ENCODE peak calls at places on chromosomes 6 and 20, in six cellular contexts. One of them, this sample, is unnamed.

GRCh38 chr20:22080985-22081384 is 375.5 kb downstream of the PAX1 start:
- DNase-seq in A549: no peak
- DNase-seq in endothelial cell of umbilical vein: no peak
- DNase-seq in K562: no peak
- DNase-seq in GM12878: no peak
- DNase-seq in HepG2: no peak
- DNase-seq in this sample: no peak

GRCh38 chr6:41288025-41288777 is 1.7 kb upstream of the TREM1 start:
- DNase-seq in HepG2: peak; percentile 47
- DNase-seq in A549: no peak
- DNase-seq in K562: no peak
- DNase-seq in GM12878: no peak
- DNase-seq in endothelial cell of umbilical vein: no peak
- DNase-seq in this sample: peak; percentile 32

GRCh38 chr20:49231461-49231860 is 12.2 kb downstream of the DDX27 start:
- DNase-seq in HepG2: no peak
- DNase-seq in endothelial cell of umbilical vein: no peak
- DNase-seq in GM12878: no peak
- DNase-seq in K562: no peak
- DNase-seq in A549: no peak
- DNase-seq in this sample: no peak

GRCh38 chr20:57654363-57654997 is 34.3 kb upstream of the ZBP1 start:
- DNase-seq in GM12878: no peak
- DNase-seq in HepG2: peak; percentile 42
- DNase-seq in endothelial cell of umbilical vein: peak; percentile 69
- DNase-seq in K562: peak; percentile 86
- DNase-seq in A549: peak; percentile 71
- DNase-seq in this sample: peak; percentile 66

GRCh38 chr6:141212296-141212695 is 920.4 kb upstream of the GJE1 start:
- DNase-seq in HepG2: no peak
- DNase-seq in A549: peak; percentile 3
- DNase-seq in K562: no peak
- DNase-seq in GM12878: no peak
- DNase-seq in endothelial cell of umbilical vein: no peak
- DNase-seq in this sample: no peak

GRCh38 chr6:47414517-47415167 is 62.9 kb upstream of the CD2AP start:
- DNase-seq in endothelial cell of umbilical vein: peak; percentile 75
- DNase-seq in GM12878: peak; percentile 47
- DNase-seq in A549: peak; percentile 63
- DNase-seq in K562: no peak
- DNase-seq in HepG2: peak; percentile 33
- DNase-seq in this sample: peak; percentile 41

GRCh38 chr6:19836799-19837510 is at the start of gene ID4:
- DNase-seq in HepG2: no peak
- DNase-seq in K562: no peak
- DNase-seq in GM12878: no peak
- DNase-seq in A549: peak; percentile 80
- DNase-seq in endothelial cell of umbilical vein: peak; percentile 18
- DNase-seq in this sample: no peak

GRCh38 chr6:10194816-10195639 is 219.8 kb downstream of the TFAP2A start:
- DNase-seq in endothelial cell of umbilical vein: no peak
- DNase-seq in HepG2: no peak
- DNase-seq in A549: no peak
- DNase-seq in K562: no peak
- DNase-seq in GM12878: no peak
- DNase-seq in this sample: peak; percentile 71

GRCh38 chr6:30931959-30932645 is at the start of gene SFTA2:
- DNase-seq in HepG2: no peak
- DNase-seq in GM12878: no peak
- DNase-seq in A549: no peak
- DNase-seq in endothelial cell of umbilical vein: no peak
- DNase-seq in K562: no peak
- DNase-seq in this sample: no peak

GRCh38 chr20:49635171-49635570 is 67.2 kb upstream of the PTGIS start:
- DNase-seq in A549: no peak
- DNase-seq in HepG2: no peak
- DNase-seq in GM12878: no peak
- DNase-seq in endothelial cell of umbilical vein: no peak
- DNase-seq in K562: no peak
- DNase-seq in this sample: no peak

GRCh38 chr20:36573798-36574277 is 441 bp downstream of the TGIF2 start:
- DNase-seq in A549: no peak
- DNase-seq in HepG2: peak; percentile 48
- DNase-seq in GM12878: no peak
- DNase-seq in endothelial cell of umbilical vein: peak; percentile 29
- DNase-seq in K562: peak; percentile 66
- DNase-seq in this sample: peak; percentile 86

GRCh38 chr20:36573103-36573797 is at the start of gene TGIF2:
- DNase-seq in K562: peak; percentile 97
- DNase-seq in endothelial cell of umbilical vein: peak; percentile 84
- DNase-seq in GM12878: peak; percentile 48
- DNase-seq in HepG2: peak; percentile 92
- DNase-seq in A549: peak; percentile 55
- DNase-seq in this sample: peak; percentile 94

GRCh38 chr20:36572701-36573102 is 695 bp upstream of the TGIF2 start:
- DNase-seq in HepG2: peak; percentile 65
- DNase-seq in GM12878: no peak
- DNase-seq in endothelial cell of umbilical vein: no peak
- DNase-seq in A549: peak; percentile 19
- DNase-seq in K562: peak; percentile 39
- DNase-seq in this sample: peak; percentile 77

GRCh38 chr20:36574278-36575065 is 1.1 kb downstream of the TGIF2 start:
- DNase-seq in HepG2: peak; percentile 73
- DNase-seq in GM12878: no peak
- DNase-seq in endothelial cell of umbilical vein: peak; percentile 58
- DNase-seq in A549: peak; percentile 46
- DNase-seq in K562: peak; percentile 76
- DNase-seq in this sample: peak; percentile 82

GRCh38 chr20:36575066-36575743 is 1.8 kb downstream of the TGIF2 start:
- DNase-seq in A549: peak; percentile 35
- DNase-seq in K562: peak; percentile 39
- DNase-seq in GM12878: no peak
- DNase-seq in HepG2: peak; percentile 73
- DNase-seq in endothelial cell of umbilical vein: peak; percentile 72
- DNase-seq in this sample: peak; percentile 66
- TF ChIP-seq MYC in A549: no peak
- TF ChIP-seq MYC in K562: no peak
- TF ChIP-seq MYC in GM12878: no peak
- TF ChIP-seq MYC in HepG2: no peak
- TF ChIP-seq MYC in endothelial cell of umbilical vein: no peak
- TF ChIP-seq MYC in this sample: no peak

DNA sequence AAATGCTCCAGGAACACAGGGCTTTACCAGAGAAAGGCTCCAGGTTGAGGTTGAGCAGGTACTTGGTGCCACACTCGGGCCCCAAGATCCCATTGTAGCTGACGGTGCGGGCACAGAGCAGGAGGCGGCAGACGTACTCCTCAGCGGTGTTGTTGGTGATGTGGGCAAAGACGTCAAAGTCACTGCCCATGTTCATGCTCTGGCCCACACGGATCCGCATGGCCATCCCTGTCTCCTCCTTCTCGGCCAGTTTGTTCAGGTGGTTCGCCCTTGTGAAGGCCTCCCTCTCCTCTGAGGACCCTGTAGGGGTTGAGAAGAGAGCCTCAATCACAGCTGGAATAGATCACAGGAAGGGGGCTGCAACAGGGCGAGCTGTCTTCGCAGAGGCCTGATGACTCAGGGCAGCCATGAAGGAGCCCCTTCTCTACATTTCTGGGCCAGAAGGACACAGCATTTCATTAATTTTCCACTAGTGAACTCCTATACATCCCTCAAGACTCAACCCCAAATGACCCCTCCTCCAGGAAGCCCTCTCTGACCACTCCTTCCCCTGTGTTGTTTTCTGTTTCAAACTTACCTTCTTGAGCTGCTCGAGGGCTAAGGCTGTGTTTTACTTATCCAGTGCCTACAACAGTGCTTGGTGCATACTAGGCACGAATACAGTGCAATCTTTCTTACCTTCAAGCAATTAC is 26.8 kb downstream of the TGM2 start:
- DNase-seq in HepG2: no peak
- DNase-seq in A549: no peak
- DNase-seq in endothelial cell of umbilical vein: no peak
- DNase-seq in K562: no peak
- DNase-seq in GM12878: no peak
- DNase-seq in this sample: no peak
- TF ChIP-seq MYC in HepG2: no peak
- TF ChIP-seq MYC in A549: no peak
- TF ChIP-seq MYC in endothelial cell of umbilical vein: no peak
- TF ChIP-seq MYC in K562: no peak
- TF ChIP-seq MYC in GM12878: no peak
- TF ChIP-seq MYC in this sample: no peak

GRCh38 chr6:170313716-170314295 is 7.2 kb downstream of the FAM120B start:
- DNase-seq in GM12878: no peak
- DNase-seq in K562: no peak
- DNase-seq in HepG2: no peak
- DNase-seq in A549: no peak
- DNase-seq in endothelial cell of umbilical vein: no peak
- DNase-seq in this sample: no peak
- TF ChIP-seq MYC in GM12878: no peak
- TF ChIP-seq MYC in K562: no peak
- TF ChIP-seq MYC in HepG2: no peak
- TF ChIP-seq MYC in A549: no peak
- TF ChIP-seq MYC in endothelial cell of umbilical vein: no peak
- TF ChIP-seq MYC in this sample: no peak

DNA sequence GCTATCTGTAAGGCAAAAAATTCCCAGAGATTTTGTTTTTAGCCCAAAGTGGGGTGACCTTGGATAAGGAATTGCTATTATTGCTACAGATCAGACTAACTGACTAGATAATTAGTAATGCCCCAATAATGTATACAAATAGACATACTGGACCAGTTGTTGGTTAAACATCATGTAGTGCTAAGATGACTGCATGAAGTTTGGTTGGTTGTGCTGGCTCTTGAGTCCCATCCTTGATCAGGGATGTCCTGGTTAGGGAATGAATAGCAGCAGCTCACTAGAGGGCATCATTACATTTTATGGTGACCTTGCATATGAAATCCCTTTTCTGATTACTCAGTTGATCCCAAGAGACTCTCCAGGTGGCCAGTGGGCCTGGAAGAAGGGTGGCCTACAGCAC is 10.9 kb downstream of the TPBG start:
- DNase-seq in GM12878: no peak
- DNase-seq in K562: no peak
- DNase-seq in A549: peak; percentile 8
- DNase-seq in HepG2: no peak
- DNase-seq in endothelial cell of umbilical vein: no peak
- DNase-seq in this sample: no peak
- TF ChIP-seq MYC in GM12878: no peak
- TF ChIP-seq MYC in K562: no peak
- TF ChIP-seq MYC in A549: no peak
- TF ChIP-seq MYC in HepG2: no peak
- TF ChIP-seq MYC in endothelial cell of umbilical vein: no peak
- TF ChIP-seq MYC in this sample: no peak

GRCh38 chr6:17869010-17869752 is 118.3 kb downstream of the KIF13A start:
- DNase-seq in A549: no peak
- DNase-seq in K562: no peak
- DNase-seq in GM12878: no peak
- DNase-seq in endothelial cell of umbilical vein: peak; percentile 77
- DNase-seq in HepG2: no peak
- DNase-seq in this sample: no peak
- TF ChIP-seq MYC in A549: no peak
- TF ChIP-seq MYC in K562: no peak
- TF ChIP-seq MYC in GM12878: no peak
- TF ChIP-seq MYC in endothelial cell of umbilical vein: no peak
- TF ChIP-seq MYC in HepG2: no peak
- TF ChIP-seq MYC in this sample: no peak

GRCh38 chr6:84340422-84340821 is 113.0 kb upstream of the CEP162 start:
- DNase-seq in A549: no peak
- DNase-seq in HepG2: no peak
- DNase-seq in K562: no peak
- DNase-seq in endothelial cell of umbilical vein: no peak
- DNase-seq in GM12878: no peak
- DNase-seq in this sample: no peak
- TF ChIP-seq MYC in A549: no peak
- TF ChIP-seq MYC in HepG2: no peak
- TF ChIP-seq MYC in K562: no peak
- TF ChIP-seq MYC in endothelial cell of umbilical vein: no peak
- TF ChIP-seq MYC in GM12878: no peak
- TF ChIP-seq MYC in this sample: no peak

DNA sequence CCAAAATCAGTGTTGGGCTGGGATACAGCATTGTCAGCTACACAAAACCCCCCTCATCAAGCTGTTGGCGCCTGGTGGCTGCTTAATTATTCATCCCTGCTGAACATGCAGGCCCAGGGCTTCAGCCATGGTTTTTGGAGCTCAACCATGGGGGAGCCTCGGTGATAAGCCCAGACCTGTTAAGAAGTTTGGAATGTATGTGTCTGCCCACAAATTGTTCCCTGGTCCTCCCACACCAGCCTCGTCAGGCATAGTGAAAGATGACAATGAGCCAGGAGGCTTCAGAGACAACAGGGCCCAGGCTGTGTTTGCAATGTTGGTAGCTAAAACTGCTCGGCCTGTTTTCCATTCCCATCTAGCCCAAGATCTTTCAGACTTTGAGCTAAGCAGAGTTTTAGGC is 34.8 kb upstream of the SIRPA start:
- DNase-seq in endothelial cell of umbilical vein: no peak
- DNase-seq in K562: no peak
- DNase-seq in A549: no peak
- DNase-seq in GM12878: no peak
- DNase-seq in HepG2: no peak
- DNase-seq in this sample: no peak
- TF ChIP-seq MYC in endothelial cell of umbilical vein: no peak
- TF ChIP-seq MYC in K562: no peak
- TF ChIP-seq MYC in A549: no peak
- TF ChIP-seq MYC in GM12878: no peak
- TF ChIP-seq MYC in HepG2: no peak
- TF ChIP-seq MYC in this sample: no peak

GRCh38 chr6:151490996-151491395 is 2.8 kb upstream of the CCDC170 start:
- DNase-seq in endothelial cell of umbilical vein: no peak
- DNase-seq in GM12878: no peak
- DNase-seq in K562: no peak
- DNase-seq in HepG2: no peak
- DNase-seq in A549: no peak
- DNase-seq in this sample: no peak

GRCh38 chr6:151494235-151494950 is 576 bp downstream of the CCDC170 start:
- DNase-seq in HepG2: peak; percentile 57
- DNase-seq in A549: peak; percentile 63
- DNase-seq in endothelial cell of umbilical vein: peak; percentile 70
- DNase-seq in K562: no peak
- DNase-seq in GM12878: no peak
- DNase-seq in this sample: no peak

GRCh38 chr6:151497935-151498726 is 4.3 kb downstream of the CCDC170 start:
- DNase-seq in K562: no peak
- DNase-seq in HepG2: peak; percentile 75
- DNase-seq in endothelial cell of umbilical vein: no peak
- DNase-seq in GM12878: no peak
- DNase-seq in A549: no peak
- DNase-seq in this sample: peak; percentile 88

GRCh38 chr6:151495380-151495779 is 1.6 kb downstream of the CCDC170 start:
- DNase-seq in endothelial cell of umbilical vein: no peak
- DNase-seq in A549: no peak
- DNase-seq in GM12878: no peak
- DNase-seq in HepG2: no peak
- DNase-seq in K562: no peak
- DNase-seq in this sample: no peak

GRCh38 chr6:151493495-151494234 is at the start of gene CCDC170:
- DNase-seq in K562: no peak
- DNase-seq in A549: peak; percentile 13
- DNase-seq in endothelial cell of umbilical vein: peak; percentile 52
- DNase-seq in HepG2: peak; percentile 61
- DNase-seq in GM12878: no peak
- DNase-seq in this sample: peak; percentile 69
- TF ChIP-seq MYC in K562: no peak
- TF ChIP-seq MYC in A549: no peak
- TF ChIP-seq MYC in endothelial cell of umbilical vein: no peak
- TF ChIP-seq MYC in HepG2: peak; percentile 69
- TF ChIP-seq MYC in GM12878: no peak
- TF ChIP-seq MYC in this sample: no peak

GRCh38 chr20:41618807-41619294 is 674 bp upstream of the CHD6 start:
- DNase-seq in A549: peak; percentile 24
- DNase-seq in endothelial cell of umbilical vein: peak; percentile 19
- DNase-seq in K562: no peak
- DNase-seq in GM12878: no peak
- DNase-seq in HepG2: no peak
- DNase-seq in this sample: no peak
- TF ChIP-seq MYC in A549: no peak
- TF ChIP-seq MYC in endothelial cell of umbilical vein: no peak
- TF ChIP-seq MYC in K562: no peak
- TF ChIP-seq MYC in GM12878: no peak
- TF ChIP-seq MYC in HepG2: no peak
- TF ChIP-seq MYC in this sample: no peak